ENCODE peak calls at places on chromosomes 13 and 19, in six cellular contexts. R, A, N, Q, W and P are unnamed samples.
A peak's percentile ranks its signal among the peaks of the same experiment; 100 is the strongest.

GRCh38 chr13:40243047-40243446 is 423.4 kb downstream of the FOXO1 start:
- DNase-seq in N (no peak), Q (no peak), R (no peak), A (no peak), W (no peak), P (no peak)

GRCh38 chr19:1860133-1860775 is 3.1 kb downstream of the KLF16 start:
- DNase-seq in N (no peak), W (peak; percentile 78), A (peak; percentile 70), Q (no peak), R (peak; percentile 80), P (peak; percentile 82)

GRCh38 chr13:73598021-73598712 is 536.0 kb downstream of the KLF12 start:
- DNase-seq in A (no peak), N (no peak), Q (peak; percentile 24), R (no peak), W (no peak), P (no peak)

GRCh38 chr13:42394361-42395065 is 122.6 kb downstream of the AKAP11 start:
- DNase-seq in A (no peak), N (no peak), R (no peak), W (no peak), Q (no peak), P (no peak)

GRCh38 chr19:42313096-42313839 is at the start of gene TMEM145:
- DNase-seq in Q (no peak), R (no peak), A (no peak), W (peak; percentile 44), N (no peak), P (peak; percentile 42)

GRCh38 chr19:18290250-18291018 is 9.0 kb upstream of the JUND start:
- DNase-seq in Q (no peak), W (no peak), A (peak; percentile 80), R (no peak), N (no peak), P (peak; percentile 73)

GRCh38 chr13:71316964-71317363 is 550.0 kb downstream of the DACH1 start:
- DNase-seq in R (no peak), A (no peak), N (no peak), W (no peak), Q (no peak), P (no peak)

GRCh38 chr19:34808566-34808965 is 35.6 kb upstream of the ZNF599 start:
- DNase-seq in N (no peak), A (no peak), R (no peak), Q (peak; percentile 37), W (peak; percentile 68), P (no peak)

GRCh38 chr13:80341771-80342271 is 895 bp upstream of the SPRY2 start:
- DNase-seq in Q (no peak), R (peak; percentile 41), A (no peak), N (no peak), W (no peak), P (peak; percentile 25)

GRCh38 chr13:88461272-88462009 is 790.3 kb downstream of the SLITRK5 start:
- DNase-seq in N (no peak), Q (no peak), R (no peak), W (no peak), A (no peak), P (no peak)

GRCh38 chr19:48613852-48614435 is 932 bp downstream of the FAM83E start:
- DNase-seq in Q (no peak), R (no peak), W (no peak), A (no peak), N (no peak), P (no peak)

GRCh38 chr19:5143471-5144411 is 174.8 kb downstream of the KDM4B start:
- DNase-seq in N (no peak), A (no peak), W (no peak), R (peak; percentile 17), Q (no peak), P (peak; percentile 15)

GRCh38 chr19:49896863-49897621 is at the start of gene IL4I1:
- DNase-seq in A (peak; percentile 73), R (no peak), Q (no peak), W (peak; percentile 9), N (no peak), P (no peak)

GRCh38 chr13:65347420-65348030 is 1882.6 kb downstream of the PCDH9 start:
- DNase-seq in A (no peak), N (no peak), R (no peak), W (no peak), Q (no peak), P (no peak)

GRCh38 chr19:48668761-48669160 is 4.1 kb downstream of the NTN5 start:
- DNase-seq in Q (no peak), R (no peak), A (no peak), N (no peak), W (no peak), P (no peak)

GRCh38 chr19:10412257-10412977 is 7.9 kb upstream of the PDE4A start:
- DNase-seq in W (no peak), A (no peak), Q (no peak), N (no peak), R (no peak), P (no peak)

GRCh38 chr13:108086678-108087077 is 128.7 kb downstream of the LIG4 start:
- DNase-seq in N (no peak), A (no peak), R (no peak), W (peak; percentile 0), Q (no peak), P (no peak)

GRCh38 chr13:58097831-58098230 is 466.3 kb downstream of the PCDH17 start:
- DNase-seq in R (no peak), N (no peak), W (no peak), Q (no peak), A (no peak), P (no peak)

DNA sequence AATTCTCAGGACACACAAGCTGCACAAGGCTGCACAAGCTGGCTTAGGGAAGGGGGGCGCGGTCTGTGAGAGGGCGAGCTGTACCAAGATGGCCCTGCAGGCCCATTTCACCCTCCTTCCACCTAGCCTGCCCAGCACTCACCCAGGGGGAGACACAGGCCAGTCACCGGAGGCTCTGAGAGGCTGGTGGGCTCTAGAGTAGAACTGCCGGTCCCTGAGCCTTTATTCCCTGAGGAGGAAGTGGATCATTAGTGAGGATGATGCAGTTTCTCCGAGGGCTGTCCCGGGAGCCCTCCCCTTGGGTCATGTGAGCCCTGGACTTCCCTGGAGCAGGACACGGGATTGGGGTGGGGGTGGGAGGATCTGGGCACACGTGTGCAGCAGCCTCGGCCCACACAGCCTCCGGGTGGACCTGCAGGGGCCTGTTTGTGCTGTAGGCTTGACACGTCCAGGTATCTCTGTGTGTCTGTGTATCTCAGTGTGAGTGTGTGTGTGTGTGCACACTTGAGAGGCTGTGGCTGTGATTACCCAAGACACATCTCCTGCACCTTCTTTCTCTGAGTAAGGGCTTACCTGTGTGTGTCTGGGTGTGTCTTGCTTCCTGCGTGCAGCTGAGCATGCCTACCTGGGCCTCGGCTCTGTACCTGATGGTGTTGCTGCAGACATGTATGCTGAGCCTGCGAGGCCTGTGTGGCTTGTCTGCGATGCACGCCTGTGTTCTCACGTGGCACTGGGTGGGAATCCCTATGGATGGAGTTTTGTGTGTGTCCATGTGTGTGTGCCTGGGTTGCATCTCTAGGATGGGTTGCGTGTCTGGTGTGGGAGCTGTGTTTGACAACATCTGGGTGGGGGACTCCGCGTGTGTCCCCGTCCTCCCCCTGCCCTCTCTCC is at the start of gene ACP5:
- DNase-seq in W (no peak), Q (no peak), R (no peak), A (no peak), N (no peak), P (peak; percentile 38)
- H3K4me3 ChIP-seq in W (no peak within 1 kb of the TSS), Q (no peak within 1 kb of the TSS), R (peak within 1 kb of the TSS; percentile 21), A (peak within 1 kb of the TSS; percentile 68), N (peak within 1 kb of the TSS; percentile 9), P (peak within 1 kb of the TSS; percentile 12)

GRCh38 chr13:34751044-34751443 is 191.0 kb upstream of the NBEA start:
- DNase-seq in A (no peak), W (no peak), R (no peak), N (no peak), Q (no peak), P (no peak)

GRCh38 chr13:34748561-34748960 is 193.5 kb upstream of the NBEA start:
- DNase-seq in W (no peak), Q (no peak), A (no peak), R (no peak), N (no peak), P (no peak)

GRCh38 chr13:34751492-34751891 is 190.6 kb upstream of the NBEA start:
- DNase-seq in Q (no peak), N (no peak), W (no peak), R (no peak), A (no peak), P (no peak)

GRCh38 chr13:34749046-34749445 is 193.0 kb upstream of the NBEA start:
- DNase-seq in N (no peak), A (no peak), W (no peak), R (no peak), Q (no peak), P (no peak)

DNA sequence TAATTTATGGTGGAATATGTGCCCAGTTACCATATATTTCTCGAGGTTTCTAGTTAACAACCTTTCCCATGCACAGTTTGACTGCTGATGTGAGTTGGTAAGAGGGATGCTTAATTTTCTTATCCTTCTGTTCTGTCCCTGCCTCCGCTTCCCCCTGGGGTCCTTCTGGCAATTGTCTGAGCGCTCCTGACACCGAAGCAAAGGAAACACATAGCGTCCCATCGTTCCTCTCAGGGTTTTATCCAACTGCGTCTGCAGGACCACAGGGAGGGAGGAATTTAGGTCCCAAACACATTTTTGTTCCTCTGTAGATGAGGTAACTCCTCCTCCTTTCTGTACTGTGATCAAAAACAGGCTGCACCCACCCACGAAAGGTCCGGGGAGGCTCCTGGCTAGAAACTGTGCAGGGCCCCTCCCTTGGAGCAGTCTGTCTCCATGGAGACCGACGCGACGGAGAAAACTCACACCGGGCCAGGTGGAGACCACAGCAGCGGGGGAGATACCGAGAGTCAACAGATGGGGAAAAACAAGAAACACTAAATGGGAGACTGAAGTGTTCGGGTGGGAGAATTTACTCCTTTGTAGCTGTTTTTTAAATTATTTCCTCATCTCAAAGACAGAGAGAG is 191.9 kb upstream of the NBEA start:
- DNase-seq in W (no peak), R (no peak), Q (no peak), A (no peak), N (no peak), P (peak; percentile 71)
- H3K4me3 ChIP-seq in W (peak overlapping the region; percentile 51), R (peak overlapping the region; percentile 9), Q (no peak overlapping the region), A (no peak overlapping the region), N (no peak overlapping the region), P (peak overlapping the region; percentile 19)

DNA sequence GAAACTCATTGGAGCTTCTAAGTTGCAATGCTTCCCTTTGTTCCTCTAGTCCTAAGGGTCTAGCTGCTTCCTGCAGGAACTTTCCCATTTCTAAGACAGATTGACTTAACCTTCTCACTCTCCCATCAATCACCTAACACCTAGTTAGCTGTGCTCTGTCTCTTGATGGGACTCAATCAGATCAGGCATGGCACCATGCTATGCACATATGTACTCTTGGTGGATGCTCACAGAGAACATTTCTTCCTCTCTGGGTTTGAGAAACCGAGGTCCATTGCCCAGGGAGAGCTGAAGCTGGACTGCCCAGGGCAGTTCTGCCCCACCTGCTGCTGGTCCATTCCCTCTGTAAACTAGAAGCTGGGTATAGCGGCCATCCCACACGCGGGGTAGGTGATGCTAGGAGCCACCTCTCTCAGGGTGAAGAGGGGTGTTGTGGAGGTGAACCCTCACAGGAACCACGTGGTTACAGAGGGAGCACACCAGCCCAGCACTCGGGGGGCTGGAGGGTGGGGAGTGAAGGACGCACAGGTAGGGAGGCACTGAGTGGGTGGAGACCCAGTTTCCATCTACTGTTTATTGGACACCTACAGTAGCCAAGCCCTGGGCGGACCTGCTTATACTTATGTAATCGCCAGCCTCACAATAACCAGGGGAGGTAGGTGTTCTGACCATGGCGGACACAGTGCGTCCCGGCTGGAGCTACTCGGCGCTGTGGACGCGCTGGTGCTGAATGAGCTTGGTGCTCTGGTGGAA is 3.1 kb upstream of the UBE2M start:
- DNase-seq in Q (no peak), N (no peak), W (no peak), R (no peak), A (no peak), P (no peak)
- H3K4me3 ChIP-seq in Q (no peak overlapping the region), N (no peak overlapping the region), W (peak overlapping the region; percentile 51), R (no peak overlapping the region), A (peak overlapping the region; percentile 65), P (peak overlapping the region; percentile 37)

GRCh38 chr19:55105237-55105636 is 12.2 kb downstream of the PPP1R12C start:
- DNase-seq in Q (no peak), N (no peak), W (no peak), R (no peak), A (no peak), P (no peak)
- H3K4me3 ChIP-seq in Q (no peak overlapping the region), N (no peak overlapping the region), W (no peak overlapping the region), R (no peak overlapping the region), A (no peak overlapping the region), P (no peak overlapping the region)